ENCODE peak calls at places on chromosomes 7 and 10, in nine cellular contexts. I, G, C, Q, Y, D, W, J and E are unnamed samples.

GRCh38 chr10:26859241-26860025 is 1.3 kb downstream of the ABI1 start:
- DNase-seq in I (peak), G (peak), C (no peak), Q (no peak), Y (no peak), D (no peak), W (no peak), J (no peak), E (no peak)

GRCh38 chr7:113710310-113711106 is 208.3 kb downstream of the PPP1R3A start:
- DNase-seq in I (peak), G (peak), C (peak), Q (no peak), Y (peak), D (peak), W (peak), J (peak), E (no peak)

GRCh38 chr10:28839600-28840007 is 162.3 kb downstream of the BAMBI start:
- DNase-seq in I (no peak), G (peak), C (no peak), Q (no peak), Y (peak), D (no peak), W (no peak), J (no peak), E (no peak)

GRCh38 chr7:157979631-157980340 is 607.8 kb downstream of the PTPRN2 start:
- DNase-seq in I (no peak), G (no peak), C (no peak), Q (no peak), Y (no peak), D (peak), W (no peak), J (no peak), E (no peak)

GRCh38 chr10:125266966-125267365 is 106.6 kb upstream of the CTBP2 start:
- DNase-seq in I (no peak), G (no peak), C (no peak), Q (no peak), Y (no peak), D (no peak), W (no peak), J (no peak), E (no peak)

GRCh38 chr10:29659770-29660097 is 25.0 kb upstream of the SVIL start:
- DNase-seq in I (no peak), G (no peak), C (no peak), Q (no peak), Y (no peak), D (no peak), W (no peak), J (no peak), E (no peak)

GRCh38 chr7:151689196-151689971 is 169.7 kb upstream of the RHEB start:
- DNase-seq in I (no peak), G (no peak), C (no peak), Q (peak), Y (no peak), D (no peak), W (no peak), J (no peak), E (no peak)

GRCh38 chr10:11684717-11685645 is 57.2 kb upstream of the ECHDC3 start:
- DNase-seq in I (peak), G (peak), C (peak), Q (peak), Y (no peak), D (no peak), W (peak), J (peak), E (no peak)

GRCh38 chr7:156347132-156347531 is 293.4 kb upstream of the RNF32 start:
- DNase-seq in I (no peak), G (no peak), C (no peak), Q (no peak), Y (no peak), D (no peak), W (no peak), J (no peak), E (no peak)